ENCODE peak calls at places on chromosomes 13 and 19, in seven cellular contexts. K, G, Y, Z, U, P and B are unnamed samples.

GRCh38 chr19:10566658-10567410 is 1.0 kb upstream of the KRI1 start:
- DNase-seq in K (peak), G (no peak), Y (no peak), Z (peak), U (no peak), P (peak), B (no peak)

GRCh38 chr13:64278493-64278892 is 2862.8 kb upstream of the PCDH20 start:
- DNase-seq in K (no peak), G (no peak), Y (peak), Z (no peak), U (no peak), P (no peak), B (no peak)

GRCh38 chr13:49356224-49356623 is 87.6 kb downstream of the CAB39L start:
- DNase-seq in K (no peak), G (no peak), Y (peak), Z (no peak), U (no peak), P (peak), B (no peak)

GRCh38 chr13:98482476-98483444 is 94.1 kb downstream of the STK24 start:
- DNase-seq in K (peak), G (no peak), Y (peak), Z (no peak), U (peak), P (peak), B (no peak)

GRCh38 chr19:51686171-51686570 is 7.0 kb upstream of the SPACA6 start:
- DNase-seq in K (no peak), G (no peak), Y (no peak), Z (no peak), U (no peak), P (no peak), B (no peak)

GRCh38 chr13:84025828-84026227 is 143.6 kb upstream of the SLITRK1 start:
- DNase-seq in K (no peak), G (no peak), Y (no peak), Z (no peak), U (no peak), P (no peak), B (no peak)

GRCh38 chr13:108948269-108948671 is 318.9 kb downstream of the MYO16 start:
- DNase-seq in K (no peak), G (no peak), Y (no peak), Z (no peak), U (no peak), P (peak), B (no peak)

GRCh38 chr13:48580185-48580803 is 47.4 kb upstream of the RCBTB2 start:
- DNase-seq in K (peak), G (peak), Y (peak), Z (peak), U (peak), P (peak), B (peak)

GRCh38 chr13:113016526-113017295 is 47.7 kb downstream of the MCF2L start:
- DNase-seq in K (no peak), G (no peak), Y (no peak), Z (no peak), U (no peak), P (no peak), B (no peak)

GRCh38 chr19:14649020-14649419 is 25.6 kb downstream of the ADGRE3 start:
- DNase-seq in K (no peak), G (no peak), Y (no peak), Z (no peak), U (no peak), P (no peak), B (no peak)

GRCh38 chr19:42850981-42851717 is 28.4 kb downstream of the PSG1 start:
- DNase-seq in K (no peak), G (no peak), Y (peak), Z (no peak), U (peak), P (peak), B (peak)

GRCh38 chr13:109933476-109933875 is 147.1 kb upstream of the IRS2 start:
- DNase-seq in K (no peak), G (no peak), Y (no peak), Z (no peak), U (no peak), P (no peak), B (no peak)

GRCh38 chr19:18135712-18136584 is 17.0 kb upstream of the PIK3R2 start:
- DNase-seq in K (no peak), G (no peak), Y (peak), Z (no peak), U (peak), P (no peak), B (no peak)

GRCh38 chr19:47232422-47233211 is 1.6 kb upstream of the BBC3 start:
- DNase-seq in K (peak), G (no peak), Y (peak), Z (no peak), U (no peak), P (no peak), B (no peak)

GRCh38 chr13:102870677-102871415 is 25.0 kb downstream of the ERCC5 start:
- DNase-seq in K (peak), G (no peak), Y (peak), Z (peak), U (peak), P (peak), B (peak)

GRCh38 chr19:4521170-4521887 is 3.0 kb upstream of the PLIN4 start:
- DNase-seq in K (no peak), G (no peak), Y (peak), Z (no peak), U (no peak), P (no peak), B (no peak)

GRCh38 chr19:15216363-15216762 is 15.6 kb upstream of the NOTCH3 start:
- DNase-seq in K (no peak), G (no peak), Y (no peak), Z (no peak), U (no peak), P (no peak), B (no peak)

GRCh38 chr19:55484571-55485438 is at the start of gene NAT14:
- DNase-seq in K (peak), G (no peak), Y (no peak), Z (peak), U (peak), P (no peak), B (peak)

GRCh38 chr19:46998445-46999142 is 21.0 kb upstream of the NPAS1 start:
- DNase-seq in K (no peak), G (no peak), Y (no peak), Z (no peak), U (no peak), P (peak), B (no peak)

GRCh38 chr13:68027311-68027710 is 797.2 kb upstream of the PCDH9 start:
- DNase-seq in K (no peak), G (no peak), Y (no peak), Z (no peak), U (no peak), P (no peak), B (no peak)

GRCh38 chr13:21594715-21595545 is 9.0 kb downstream of the MICU2 start:
- DNase-seq in K (no peak), G (no peak), Y (no peak), Z (no peak), U (no peak), P (no peak), B (no peak)

GRCh38 chr19:58543826-58544590 is at the start of gene TRIM28:
- DNase-seq in K (peak), G (peak), Y (peak), Z (peak), U (peak), P (peak), B (peak)

GRCh38 chr19:1935484-1936208 is 5.3 kb upstream of the CSNK1G2 start:
- DNase-seq in K (no peak), G (no peak), Y (peak), Z (no peak), U (no peak), P (peak), B (no peak)

GRCh38 chr19:33052352-33052972 is 12.2 kb downstream of the RHPN2 start:
- DNase-seq in K (no peak), G (no peak), Y (peak), Z (no peak), U (no peak), P (no peak), B (no peak)

GRCh38 chr19:45195764-45196163 is 17.2 kb downstream of the BLOC1S3 start:
- DNase-seq in K (no peak), G (no peak), Y (peak), Z (no peak), U (no peak), P (no peak), B (no peak)